ENCODE peak calls at places on chromosomes 4 and X, in seven cellular contexts. P, G, X, D, I, Y and C are unnamed samples.

GRCh38 chr4:185839204-185839712 is 27.3 kb upstream of the SORBS2 start:
- DNase-seq in D (peak; percentile 38), X (peak; percentile 38), G (peak; percentile 65), P (peak; percentile 98), Y (peak; percentile 36), I (no peak), C (no peak)

GRCh38 chrX:13101439-13102139 is 57.2 kb upstream of the FAM9C start:
- DNase-seq in I (peak; percentile 70), X (peak; percentile 83), P (peak; percentile 89), D (peak; percentile 21), Y (peak; percentile 65), G (peak; percentile 71), C (no peak)

GRCh38 chr4:39320381-39321115 is 45.6 kb downstream of the RFC1 start:
- DNase-seq in Y (no peak), P (peak; percentile 19), X (no peak), G (no peak), I (no peak), D (no peak), C (no peak)

GRCh38 chrX:22378296-22378695 is 105.6 kb downstream of the CBLL2 start:
- DNase-seq in D (no peak), G (no peak), Y (no peak), X (no peak), P (no peak), I (no peak), C (no peak)

GRCh38 chrX:86930419-86930818 is 587.2 kb upstream of the KLHL4 start:
- DNase-seq in P (peak; percentile 0), G (no peak), Y (no peak), D (no peak), X (no peak), I (no peak), C (no peak)

GRCh38 chr4:142083264-142083663 is 446.9 kb downstream of the IL15 start:
- DNase-seq in X (no peak), D (no peak), I (no peak), P (no peak), Y (no peak), G (no peak), C (no peak)

GRCh38 chr4:153521995-153522799 is 56.0 kb downstream of the TMEM131L start:
- DNase-seq in G (no peak), I (no peak), Y (no peak), P (no peak), D (no peak), X (peak; percentile 17), C (no peak)

GRCh38 chr4:160175064-160175643 is 1072.3 kb downstream of the RAPGEF2 start:
- DNase-seq in I (peak; percentile 31), D (no peak), Y (no peak), G (no peak), X (no peak), P (no peak), C (no peak)

GRCh38 chr4:127311924-127312323 is 320.8 kb upstream of the INTU start:
- DNase-seq in G (no peak), Y (no peak), D (no peak), I (no peak), P (no peak), X (no peak), C (no peak)

GRCh38 chrX:2614911-2615310 is 76.2 kb upstream of the CD99 start:
- DNase-seq in G (no peak), I (no peak), X (no peak), P (peak; percentile 91), D (no peak), Y (no peak), C (no peak)

GRCh38 chr4:30721353-30722091 is 1.4 kb downstream of the PCDH7 start:
- DNase-seq in G (peak; percentile 3), P (peak; percentile 64), D (no peak), Y (peak; percentile 34), I (peak; percentile 78), X (peak; percentile 22), C (peak; percentile 62)

GRCh38 chrX:118199997-118200396 is 83.4 kb upstream of the KLHL13 start:
- DNase-seq in G (no peak), P (no peak), Y (no peak), D (no peak), I (no peak), X (no peak), C (no peak)

GRCh38 chrX:118208476-118208875 is 91.9 kb upstream of the KLHL13 start:
- DNase-seq in X (no peak), G (no peak), D (no peak), Y (no peak), P (no peak), I (no peak), C (no peak)

GRCh38 chrX:118207831-118208453 is 91.3 kb upstream of the KLHL13 start:
- DNase-seq in Y (no peak), D (no peak), X (no peak), G (no peak), I (no peak), P (no peak), C (no peak)

GRCh38 chrX:118205996-118206395 is 89.4 kb upstream of the KLHL13 start:
- DNase-seq in Y (no peak), D (no peak), P (no peak), I (no peak), G (no peak), X (no peak), C (no peak)

GRCh38 chrX:118205421-118205820 is 88.8 kb upstream of the KLHL13 start:
- DNase-seq in Y (no peak), I (no peak), P (no peak), G (no peak), D (no peak), X (no peak), C (no peak)
- H3K27ac ChIP-seq in Y (no peak overlapping the region), I (no peak overlapping the region), P (no peak overlapping the region), G (no peak overlapping the region), D (no peak overlapping the region), X (no peak overlapping the region), C (no peak overlapping the region)

DNA sequence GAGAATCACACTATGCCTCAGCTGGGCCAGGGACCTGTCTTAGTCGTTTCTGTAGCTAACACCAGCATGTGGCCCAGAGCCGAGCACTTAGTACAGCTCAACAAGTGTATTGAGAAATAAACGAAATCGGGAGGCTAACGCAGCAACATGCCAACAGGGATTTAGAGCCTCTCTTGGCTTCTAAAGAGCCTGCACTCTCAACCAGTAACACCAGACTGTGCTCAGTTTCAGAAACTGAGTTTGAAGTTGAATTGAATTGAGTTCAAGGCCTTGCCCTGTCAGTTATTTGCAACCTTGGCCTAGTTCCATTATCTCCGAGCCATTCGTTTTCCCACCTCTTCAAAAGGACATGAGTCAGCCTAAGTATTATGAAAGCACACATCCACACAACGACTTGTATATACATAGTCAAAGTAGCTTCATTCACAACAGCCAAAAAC is 71.3 kb upstream of the LDB2 start:
- DNase-seq in P (peak; percentile 72), X (peak; percentile 50), G (no peak), D (no peak), Y (no peak), I (no peak), C (no peak)
- H3K27ac ChIP-seq in P (no peak overlapping the region), X (no peak overlapping the region), G (no peak overlapping the region), D (no peak overlapping the region), Y (no peak overlapping the region), I (no peak overlapping the region), C (no peak overlapping the region)

GRCh38 chr4:183738081-183738673 is 79.1 kb downstream of the TRAPPC11 start:
- DNase-seq in Y (no peak), X (no peak), G (no peak), P (no peak), D (no peak), I (no peak), C (no peak)
- H3K27ac ChIP-seq in Y (no peak overlapping the region), X (no peak overlapping the region), G (no peak overlapping the region), P (no peak overlapping the region), D (no peak overlapping the region), I (no peak overlapping the region), C (no peak overlapping the region)

GRCh38 chrX:37818031-37818430 is 29.3 kb downstream of the DYNLT3 start:
- DNase-seq in X (peak; percentile 36), I (no peak), P (no peak), G (no peak), D (no peak), Y (no peak), C (no peak)

GRCh38 chrX:37815366-37815765 is 32.0 kb downstream of the DYNLT3 start:
- DNase-seq in D (no peak), X (no peak), P (no peak), Y (no peak), G (no peak), I (no peak), C (no peak)

GRCh38 chrX:37816766-37817165 is 30.6 kb downstream of the DYNLT3 start:
- DNase-seq in D (no peak), X (no peak), G (no peak), Y (no peak), P (no peak), I (no peak), C (no peak)

GRCh38 chrX:37817579-37817978 is 29.8 kb downstream of the DYNLT3 start:
- DNase-seq in X (no peak), I (no peak), D (no peak), G (no peak), Y (no peak), P (no peak), C (no peak)

DNA sequence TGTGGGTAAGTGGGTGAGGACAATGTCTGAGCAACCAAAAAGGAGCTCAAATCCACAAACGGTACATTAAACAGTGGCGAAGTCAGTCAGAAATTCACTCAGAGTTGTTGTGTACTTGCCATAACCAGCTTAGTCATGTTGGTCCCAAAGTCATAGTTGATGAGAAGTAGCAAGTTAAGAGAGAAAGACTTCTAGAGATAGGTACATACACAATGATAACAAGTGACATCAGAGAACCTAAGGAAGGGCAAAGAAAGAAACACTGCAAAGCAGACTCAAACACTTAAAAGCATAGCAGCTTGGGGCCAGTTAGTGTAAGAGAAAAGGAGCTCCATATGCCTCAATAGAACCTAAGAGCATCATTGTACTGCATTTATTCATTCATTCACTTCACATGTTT is 30.2 kb downstream of the DYNLT3 start:
- DNase-seq in X (no peak), G (no peak), P (no peak), D (no peak), I (no peak), Y (no peak), C (no peak)
- H3K27ac ChIP-seq in X (no peak overlapping the region), G (no peak overlapping the region), P (no peak overlapping the region), D (no peak overlapping the region), I (no peak overlapping the region), Y (no peak overlapping the region), C (no peak overlapping the region)

GRCh38 chr4:75385139-75385538 is 129.1 kb downstream of the RCHY1 start:
- DNase-seq in Y (no peak), D (no peak), P (peak; percentile 11), I (no peak), X (no peak), G (no peak), C (no peak)
- H3K27ac ChIP-seq in Y (no peak overlapping the region), D (no peak overlapping the region), P (no peak overlapping the region), I (no peak overlapping the region), X (no peak overlapping the region), G (no peak overlapping the region), C (no peak overlapping the region)

DNA sequence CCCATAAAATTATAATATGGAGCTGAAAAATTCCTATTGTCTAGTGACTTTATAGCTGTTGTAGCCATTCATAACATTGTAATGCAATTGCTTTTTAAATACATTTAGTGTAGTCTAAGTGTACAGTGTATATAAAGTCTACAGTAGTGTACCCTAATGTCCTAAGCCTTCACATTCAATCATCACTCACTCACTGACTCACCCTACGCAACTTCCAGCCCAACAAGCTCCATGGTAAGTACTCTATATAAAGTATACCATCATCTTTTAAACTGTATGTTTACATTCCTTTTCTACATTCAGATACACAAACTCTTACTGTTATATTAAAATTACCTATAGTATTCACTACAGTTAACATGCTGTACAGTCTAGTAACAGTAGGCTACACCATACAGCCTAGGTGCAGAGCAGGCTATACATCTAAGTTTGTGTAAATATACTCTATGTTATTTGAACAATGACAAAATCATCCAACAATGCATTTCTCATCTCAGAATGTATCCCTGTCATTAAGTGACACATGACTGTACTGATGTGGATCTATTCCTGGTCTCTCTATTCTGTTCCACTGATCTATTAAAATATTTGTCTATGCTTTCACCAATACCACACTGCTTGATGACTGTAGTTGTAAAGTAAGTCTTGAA is 33.7 kb downstream of the CLOCK start:
- DNase-seq in X (no peak), Y (no peak), P (peak; percentile 8), I (no peak), G (no peak), D (no peak), C (no peak)
- H3K27ac ChIP-seq in X (no peak overlapping the region), Y (no peak overlapping the region), P (no peak overlapping the region), I (no peak overlapping the region), G (no peak overlapping the region), D (no peak overlapping the region), C (no peak overlapping the region)